ENCODE peak calls at places on chromosomes 1 and 21, in five cellular contexts. O, C, T, Y and X are unnamed samples.

GRCh38 chr1:3455630-3456448 is 1.4 kb downstream of the ARHGEF16 start:
- DNase-seq in Y (no peak), T (no peak), O (no peak), C (no peak), X (no peak)

GRCh38 chr1:116502915-116503314 is 67.9 kb downstream of the CD58 start:
- DNase-seq in Y (no peak), T (no peak), O (no peak), C (no peak), X (no peak)

GRCh38 chr1:15352122-15352957 is 57.3 kb upstream of the EFHD2 start:
- DNase-seq in C (no peak), Y (peak), T (no peak), O (no peak), X (peak)

GRCh38 chr1:226642421-226642820 is 93.9 kb downstream of the STUM start:
- DNase-seq in C (no peak), Y (no peak), T (no peak), O (no peak), X (no peak)

GRCh38 chr21:34159617-34159883 is 86.2 kb downstream of the MRPS6 start:
- DNase-seq in Y (no peak), T (no peak), C (no peak), O (no peak), X (no peak)

GRCh38 chr1:41023279-41023990 is 1.9 kb upstream of the SLFNL1 start:
- DNase-seq in O (no peak), T (no peak), C (peak), Y (no peak), X (no peak)

GRCh38 chr1:64515427-64515826 is 45.5 kb downstream of the CACHD1 start:
- DNase-seq in C (no peak), T (peak), O (peak), Y (peak), X (peak)

GRCh38 chr1:47638713-47639112 is 200.9 kb downstream of the FOXD2 start:
- DNase-seq in T (no peak), O (no peak), Y (no peak), C (peak), X (no peak)

GRCh38 chr1:180793451-180793850 is 119.2 kb upstream of the KIAA1614 start:
- DNase-seq in Y (peak), O (no peak), T (no peak), C (no peak), X (no peak)

GRCh38 chr1:162562452-162562828 is 918 bp downstream of the UAP1 start:
- DNase-seq in Y (peak), C (no peak), T (peak), O (peak), X (peak)

GRCh38 chr1:246197076-246197475 is 310.0 kb downstream of the SMYD3 start:
- DNase-seq in O (no peak), T (no peak), Y (no peak), C (no peak), X (no peak)

GRCh38 chr1:100671604-100672003 is 47.9 kb upstream of the VCAM1 start:
- DNase-seq in Y (peak), O (no peak), C (no peak), T (no peak), X (peak)

GRCh38 chr1:197464039-197464438 is 196.0 kb downstream of the CRB1 start:
- DNase-seq in O (peak), Y (peak), T (no peak), C (no peak), X (peak)

GRCh38 chr1:26021647-26022403 is at the start of gene EXTL1:
- DNase-seq in Y (peak), C (peak), T (no peak), O (peak), X (peak)

GRCh38 chr1:224525411-224526040 is 90.6 kb upstream of the CNIH3 start:
- DNase-seq in C (no peak), Y (peak), O (no peak), T (no peak), X (peak)

GRCh38 chr21:36703123-36703522 is 4.2 kb downstream of the SIM2 start:
- DNase-seq in O (no peak), Y (no peak), C (no peak), T (no peak), X (no peak)

GRCh38 chr1:198153103-198153502 is 3.7 kb upstream of the NEK7 start:
- DNase-seq in T (peak), Y (peak), C (no peak), O (peak), X (peak)

GRCh38 chr1:37159102-37159501 is 124.8 kb upstream of the GRIK3 start:
- DNase-seq in O (no peak), Y (no peak), C (no peak), T (no peak), X (no peak)

GRCh38 chr1:218024211-218024720 is 260.8 kb upstream of the RRP15 start:
- DNase-seq in O (no peak), T (no peak), C (no peak), Y (no peak), X (no peak)

GRCh38 chr1:32904797-32905196 is 3.6 kb upstream of the TMEM54 start:
- DNase-seq in Y (no peak), T (no peak), C (peak), O (no peak), X (no peak)

GRCh38 chr1:6006882-6007281 is 14.7 kb upstream of the NPHP4 start:
- DNase-seq in T (no peak), C (no peak), O (no peak), Y (no peak), X (no peak)

DNA sequence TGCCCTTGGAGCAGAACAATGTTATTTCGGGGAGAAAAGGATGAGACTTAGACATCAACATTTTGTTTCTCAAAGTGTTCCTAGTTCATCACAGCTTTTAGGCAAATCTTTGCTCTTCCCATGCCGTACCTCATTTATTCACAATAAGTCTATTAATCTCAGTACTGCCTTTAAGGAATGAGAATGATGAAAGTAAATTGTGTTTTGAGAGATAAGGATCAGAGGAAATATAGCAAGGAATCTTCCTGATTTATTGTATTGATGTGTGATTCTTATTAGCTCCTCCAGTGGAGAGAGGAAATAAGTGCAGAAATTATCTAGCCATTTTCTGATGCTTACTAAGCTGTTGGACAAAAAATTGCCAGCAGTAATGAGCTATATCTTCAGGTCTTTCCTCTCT is 2.0 kb downstream of the POLR3C start:
- DNase-seq in T (no peak), O (no peak), Y (no peak), C (no peak), X (no peak)
- H3K4me3 ChIP-seq in T (no peak), O (no peak), Y (no peak), C (peak), X (no peak)

GRCh38 chr21:38167345-38167744 is 89.4 kb upstream of the KCNJ15 start:
- DNase-seq in T (no peak), C (no peak), Y (no peak), O (no peak), X (no peak)

GRCh38 chr21:38170705-38171682 is 85.8 kb upstream of the KCNJ15 start:
- DNase-seq in Y (peak), O (no peak), C (no peak), T (no peak), X (peak)

GRCh38 chr21:38171723-38172344 is 85.0 kb upstream of the KCNJ15 start:
- DNase-seq in T (no peak), O (no peak), Y (peak), C (no peak), X (peak)

GRCh38 chr21:38166214-38166547 is 90.6 kb upstream of the KCNJ15 start:
- DNase-seq in C (peak), Y (no peak), T (no peak), O (no peak), X (no peak)

DNA sequence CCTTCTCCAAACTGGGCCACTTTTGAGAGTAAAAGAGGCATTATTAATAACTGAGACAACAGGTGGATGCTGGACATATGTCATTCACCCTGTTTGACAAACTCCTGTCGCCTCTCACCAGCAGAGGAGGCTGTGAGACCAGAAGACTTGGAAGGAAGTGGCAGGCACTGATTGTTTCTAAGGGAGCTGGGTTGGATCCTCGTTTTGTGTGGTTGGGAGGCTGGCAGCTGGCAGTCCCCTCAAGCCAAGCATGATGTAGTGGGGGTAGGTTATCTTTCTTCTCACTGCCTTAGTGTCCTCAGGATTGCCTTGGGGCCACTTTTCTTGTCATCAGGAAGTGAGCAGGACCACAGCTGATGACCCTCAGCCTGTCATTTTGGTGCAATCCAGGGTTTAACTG is 86.5 kb upstream of the KCNJ15 start:
- DNase-seq in T (no peak), O (no peak), C (no peak), Y (peak), X (peak)
- TF ChIP-seq CTCF in T (no peak), O (no peak), C (peak), Y (peak), X (peak)

GRCh38 chr1:170682809-170683208 is 18.9 kb downstream of the PRRX1 start:
- DNase-seq in C (no peak), O (no peak), Y (no peak), T (no peak), X (no peak)
- H3K4me3 ChIP-seq in C (no peak), O (no peak), Y (no peak), T (no peak), X (no peak)

DNA sequence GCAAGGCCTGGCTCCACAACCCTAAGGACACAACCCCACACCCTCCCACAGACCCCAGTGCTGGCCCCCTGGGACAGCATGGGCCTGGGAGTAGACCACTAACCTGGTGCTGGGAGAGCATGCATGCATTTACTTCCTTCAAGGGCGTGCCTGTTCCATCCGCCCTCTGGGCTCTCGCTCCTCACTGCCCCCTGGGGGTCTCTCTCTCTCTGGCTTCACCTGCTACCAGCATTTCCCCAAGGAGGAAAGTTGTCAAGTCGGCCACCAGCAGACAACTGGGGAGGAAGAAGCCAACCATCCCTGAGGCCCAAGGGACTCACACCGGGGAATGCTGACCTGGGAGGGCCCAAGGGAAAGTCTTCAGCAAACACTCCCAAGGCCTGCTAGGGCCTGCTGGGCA is 6.5 kb downstream of the LRP8 start:
- DNase-seq in O (no peak), Y (no peak), C (no peak), T (no peak), X (no peak)
- TF ChIP-seq CTCF in O (no peak), Y (no peak), C (peak), T (no peak), X (peak)

GRCh38 chr1:205441716-205442050 is 14.2 kb downstream of the BLACAT1 start:
- DNase-seq in T (no peak), Y (no peak), C (no peak), O (no peak), X (no peak)
- H3K4me3 ChIP-seq in T (no peak), Y (no peak), C (no peak), O (no peak), X (no peak)

GRCh38 chr1:210198840-210199239 is 33.8 kb upstream of the SERTAD4 start:
- DNase-seq in Y (no peak), T (no peak), O (no peak), C (no peak), X (no peak)

GRCh38 chr1:210195635-210196160 is 36.9 kb upstream of the SERTAD4 start:
- DNase-seq in T (no peak), Y (no peak), C (no peak), O (no peak), X (no peak)

GRCh38 chr1:210201671-210202070 is 30.9 kb upstream of the SERTAD4 start:
- DNase-seq in C (no peak), Y (peak), T (no peak), O (no peak), X (no peak)

GRCh38 chr1:210200090-210200736 is 32.4 kb upstream of the SERTAD4 start:
- DNase-seq in T (no peak), Y (no peak), O (no peak), C (no peak), X (peak)
- TF ChIP-seq CTCF in T (no peak), Y (no peak), O (no peak), C (no peak), X (peak)

DNA sequence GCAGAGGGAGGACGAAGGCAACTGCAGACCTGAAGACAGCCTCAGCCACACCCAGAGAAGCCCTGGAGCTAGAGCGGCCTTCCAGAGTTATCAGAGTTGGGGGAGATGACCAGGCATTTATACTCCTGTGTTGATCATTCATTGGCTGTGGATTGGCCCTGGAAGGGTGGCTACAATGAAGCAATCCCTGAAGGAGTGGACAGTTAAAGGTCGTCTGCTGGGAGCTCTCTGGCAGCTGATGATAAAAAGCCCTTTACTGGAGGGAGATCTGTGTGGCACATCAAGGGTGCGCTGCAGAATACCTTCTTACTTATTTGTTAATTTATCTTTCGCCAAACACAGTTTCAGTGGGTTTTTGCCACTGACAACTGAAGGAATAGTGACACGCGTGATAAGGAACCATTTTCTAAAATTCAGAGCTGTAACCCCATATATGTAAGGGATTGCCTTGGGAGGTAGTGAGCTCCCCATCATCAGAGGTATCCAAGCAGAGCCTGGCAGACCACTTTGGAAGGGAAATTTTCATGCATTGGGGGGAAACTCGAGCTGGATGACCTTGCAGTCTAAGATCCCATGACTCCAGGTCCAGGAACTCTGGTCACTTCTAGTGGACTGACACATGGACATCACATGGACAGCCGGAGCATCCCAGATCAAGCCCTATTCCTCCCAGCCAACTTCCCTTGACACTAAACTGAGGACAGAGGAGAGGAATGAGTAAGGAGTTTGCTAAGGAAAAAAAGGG is 126.4 kb upstream of the GADD45A start:
- DNase-seq in O (no peak), C (no peak), Y (no peak), T (peak), X (no peak)
- H3K4me3 ChIP-seq in O (no peak), C (no peak), Y (no peak), T (no peak), X (no peak)